ENCODE peak calls at places on chromosomes 3 and 15, in ten cellular contexts. P, C, A, E, S, R, H, O, Y and F are unnamed samples.

GRCh38 chr3:40191850-40192448 is 117.6 kb upstream of the EIF1B start:
- DNase-seq in C (peak), E (peak), S (peak), R (peak), O (peak), A (peak), H (no peak), P (peak), Y (no peak), F (peak)

GRCh38 chr3:172595648-172596393 is 72.6 kb upstream of the TNFSF10 start:
- DNase-seq in A (peak), P (no peak), H (no peak), S (peak), C (no peak), O (peak), E (peak), R (peak), Y (no peak), F (peak)

GRCh38 chr3:48395714-48396113 is 23.7 kb downstream of the FBXW12 start:
- DNase-seq in P (no peak), H (no peak), O (no peak), E (no peak), Y (no peak), R (no peak), A (no peak), S (no peak), C (no peak), F (no peak)

GRCh38 chr15:58472221-58472620 is 40.4 kb downstream of the LIPC start:
- DNase-seq in O (no peak), Y (no peak), P (no peak), A (no peak), E (no peak), H (no peak), C (no peak), S (no peak), R (no peak), F (no peak)

GRCh38 chr3:136889947-136890346 is 27.9 kb downstream of the NCK1 start:
- DNase-seq in H (no peak), Y (no peak), O (no peak), S (no peak), R (no peak), C (no peak), P (no peak), E (no peak), A (no peak), F (no peak)

GRCh38 chr3:132669256-132669777 is 9.2 kb downstream of the UBA5 start:
- DNase-seq in A (peak), S (no peak), O (no peak), C (no peak), Y (no peak), E (no peak), P (no peak), H (no peak), R (no peak), F (no peak)

GRCh38 chr3:8307545-8308110 is 194.0 kb upstream of the LMCD1 start:
- DNase-seq in A (no peak), R (no peak), O (no peak), P (no peak), H (no peak), E (no peak), S (no peak), Y (no peak), C (no peak), F (no peak)

GRCh38 chr3:132593950-132594328 is 3.1 kb upstream of the ACKR4 start:
- DNase-seq in C (no peak), H (no peak), S (no peak), R (no peak), E (no peak), O (no peak), A (peak), P (no peak), Y (no peak), F (no peak)

GRCh38 chr15:97522362-97522761 is 438.1 kb upstream of the ARRDC4 start:
- DNase-seq in C (no peak), O (no peak), P (no peak), A (no peak), E (no peak), H (no peak), S (no peak), R (peak), Y (peak), F (no peak)

GRCh38 chr15:97978408-97979130 is 18.1 kb downstream of the ARRDC4 start:
- DNase-seq in Y (no peak), E (no peak), C (peak), H (no peak), A (no peak), P (no peak), R (no peak), O (no peak), S (peak), F (peak)

GRCh38 chr15:68052431-68052830 is 1.7 kb upstream of the PIAS1 start:
- DNase-seq in H (no peak), P (no peak), S (no peak), E (no peak), A (peak), R (no peak), Y (no peak), C (no peak), O (no peak), F (no peak)

GRCh38 chr3:169298247-169298992 is 365.1 kb downstream of the MECOM start:
- DNase-seq in S (no peak), A (no peak), H (no peak), Y (no peak), E (peak), P (no peak), R (no peak), C (no peak), O (no peak), F (no peak)

GRCh38 chr3:11379238-11379823 is 107.1 kb downstream of the ATG7 start:
- DNase-seq in C (no peak), Y (no peak), P (no peak), A (peak), S (no peak), O (no peak), H (no peak), R (no peak), E (no peak), F (peak)

GRCh38 chr15:92666780-92667179 is 11.2 kb upstream of the FAM174B start:
- DNase-seq in A (no peak), H (no peak), E (peak), O (no peak), Y (peak), S (peak), C (peak), P (peak), R (peak), F (no peak)

GRCh38 chr3:187741403-187742350 is 3.6 kb downstream of the BCL6 start:
- DNase-seq in Y (peak), S (peak), E (peak), P (peak), R (peak), A (peak), C (peak), H (no peak), O (peak), F (peak)

GRCh38 chr3:14570089-14570488 is 29.9 kb upstream of the GRIP2 start:
- DNase-seq in E (no peak), H (no peak), R (no peak), O (no peak), A (no peak), S (no peak), Y (no peak), C (no peak), P (no peak), F (no peak)

GRCh38 chr15:71716990-71717389 is 93.4 kb upstream of the NR2E3 start:
- DNase-seq in C (no peak), H (no peak), P (no peak), A (peak), R (no peak), Y (no peak), E (no peak), O (no peak), S (no peak), F (no peak)

DNA sequence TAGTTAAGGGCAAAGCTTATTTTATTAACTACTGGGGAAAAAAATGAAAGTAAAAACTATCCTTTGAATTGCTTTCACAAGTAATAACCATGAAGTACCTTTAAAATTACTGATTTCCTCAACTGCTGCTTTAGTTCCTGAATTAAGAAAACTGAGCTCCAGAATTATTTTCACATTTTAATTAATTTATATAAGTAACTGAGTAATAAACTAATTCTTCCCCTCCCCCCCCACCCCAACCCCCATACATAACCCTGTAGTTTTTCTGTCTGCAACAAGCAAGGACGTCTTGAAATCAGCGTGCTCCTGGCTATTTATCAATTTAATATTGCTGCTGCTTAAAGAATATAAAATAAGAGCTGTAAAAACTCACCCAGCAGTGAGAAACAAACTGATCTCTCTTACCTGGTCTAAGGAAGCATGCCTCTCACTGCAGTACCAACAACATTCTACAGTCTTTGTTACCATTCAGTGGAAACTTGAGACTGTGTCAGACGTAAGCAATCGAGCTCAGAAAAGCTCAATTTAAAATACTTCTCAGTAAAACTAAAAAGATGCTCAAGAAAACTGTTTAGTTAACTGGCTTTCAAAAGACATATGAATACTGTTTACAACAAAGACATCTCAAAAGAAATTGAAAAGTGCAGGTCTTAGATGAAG is 121.0 kb downstream of the TFDP2 start:
- DNase-seq in E (peak), Y (no peak), P (no peak), H (no peak), R (no peak), O (no peak), C (peak), S (no peak), A (peak), F (peak)
- TF ChIP-seq POLR2A in E (no peak), Y (no peak), P (no peak), H (no peak), R (no peak), O (no peak), C (no peak), S (no peak), A (no peak), F (peak)

DNA sequence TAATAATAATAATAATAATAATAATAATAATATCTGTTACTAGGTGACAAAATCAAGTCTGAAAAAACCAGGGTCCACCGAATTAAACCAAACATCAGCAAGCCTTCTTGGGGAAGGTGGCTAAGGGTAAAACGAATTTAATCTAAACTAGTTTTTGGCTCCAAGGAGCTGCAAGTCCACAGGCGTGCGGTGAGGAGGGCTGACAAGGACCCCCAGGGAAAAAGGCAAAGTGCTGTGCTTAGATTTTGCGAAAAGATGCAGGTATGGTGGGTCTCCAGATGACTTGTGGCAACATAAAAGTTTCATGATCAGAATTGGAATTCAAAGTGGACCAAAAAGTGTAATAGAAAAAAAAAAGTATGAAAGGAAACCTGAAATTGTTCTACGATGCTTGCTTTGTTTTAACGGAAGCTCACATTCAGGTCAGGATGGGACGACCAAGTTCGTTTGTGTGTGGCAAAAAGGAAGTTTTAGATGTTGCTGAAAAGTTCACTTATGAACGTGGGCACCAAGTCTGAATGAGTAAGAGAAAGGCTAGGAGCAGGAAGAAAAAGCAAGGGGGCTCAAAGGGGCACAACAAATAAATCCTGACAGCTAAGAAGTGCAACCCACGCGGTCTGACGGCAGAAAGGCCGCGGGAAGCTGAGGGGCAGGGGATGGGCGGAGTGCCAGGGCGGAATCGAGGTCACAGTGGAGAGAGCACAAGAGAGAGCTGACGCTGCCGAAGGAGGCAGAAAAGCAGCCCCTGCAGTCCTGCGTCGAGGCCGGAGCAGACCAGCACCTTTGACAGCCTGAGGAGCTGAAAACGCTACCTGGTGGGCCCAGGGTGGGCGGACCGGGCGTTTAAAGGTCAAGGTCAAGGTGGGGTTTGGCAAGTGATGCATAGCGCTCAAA is 1.1 kb downstream of the WDR82 start:
- DNase-seq in S (peak), A (peak), C (peak), H (no peak), E (peak), Y (peak), P (peak), R (peak), O (peak), F (peak)
- TF ChIP-seq POLR2A in S (no peak), A (peak), C (peak), H (no peak), E (peak), Y (peak), P (peak), R (peak), O (peak), F (peak)

GRCh38 chr3:31516757-31517156 is 16.0 kb upstream of the STT3B start:
- DNase-seq in C (no peak), A (no peak), Y (no peak), P (no peak), E (no peak), R (no peak), O (no peak), S (no peak), H (no peak), F (no peak)
- TF ChIP-seq POLR2A in C (no peak), A (no peak), Y (no peak), P (no peak), E (no peak), R (no peak), O (no peak), S (no peak), H (no peak), F (no peak)

DNA sequence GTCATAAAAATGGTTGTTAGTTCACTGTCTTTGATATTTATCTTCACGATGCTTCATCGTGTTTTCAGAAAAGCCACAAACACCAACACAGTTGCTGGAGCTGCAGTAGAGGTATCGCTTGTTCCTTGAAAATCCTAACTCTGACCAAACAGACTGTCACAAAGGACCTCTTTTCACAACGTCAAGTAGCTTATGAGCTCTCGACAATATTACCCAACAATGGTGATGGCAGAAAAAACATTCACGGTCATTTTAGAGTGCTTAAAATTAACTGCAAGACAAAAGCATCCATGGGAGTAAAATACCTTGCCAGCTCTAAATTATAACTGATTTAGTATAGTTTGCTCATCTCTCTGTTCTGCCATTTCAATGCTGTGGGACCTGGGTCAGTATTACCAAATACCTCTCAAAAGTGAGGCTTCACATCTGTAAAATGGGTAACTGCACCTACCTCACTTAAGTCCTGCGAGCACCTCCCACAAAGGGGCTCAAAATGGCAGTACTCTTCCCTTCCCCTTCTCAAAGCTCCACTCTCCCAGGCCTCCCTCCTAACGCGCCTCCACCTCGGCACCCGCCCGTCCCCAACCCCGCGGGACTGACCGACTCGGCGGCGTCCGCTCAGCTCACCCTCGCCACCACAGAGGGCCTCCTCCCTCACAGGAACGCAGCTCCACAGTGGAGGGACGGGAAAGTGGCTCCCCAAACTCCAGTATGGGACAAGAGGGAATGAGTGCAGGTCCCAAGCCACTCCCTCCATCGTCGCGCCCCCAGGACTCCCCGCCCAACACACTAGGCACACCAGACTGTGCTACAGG is 534 bp downstream of the TRIM59 start:
- DNase-seq in E (no peak), A (peak), Y (peak), O (no peak), S (no peak), H (no peak), R (peak), C (no peak), P (no peak), F (peak)
- TF ChIP-seq POLR2A in E (no peak), A (no peak), Y (no peak), O (no peak), S (no peak), H (no peak), R (no peak), C (no peak), P (no peak), F (no peak)

GRCh38 chr3:58491506-58492384 is at the start of gene KCTD6:
- DNase-seq in P (peak), Y (peak), S (peak), E (peak), C (peak), H (peak), R (peak), A (peak), O (peak), F (peak)
- TF ChIP-seq POLR2A in P (peak), Y (no peak), S (no peak), E (no peak), C (peak), H (no peak), R (peak), A (no peak), O (no peak), F (peak)

GRCh38 chr3:192917258-192917507 is 473 bp downstream of the MB21D2 start:
- DNase-seq in O (no peak), C (peak), H (no peak), R (no peak), Y (no peak), E (no peak), P (no peak), A (no peak), S (no peak), F (no peak)
- TF ChIP-seq POLR2A in O (no peak), C (no peak), H (no peak), R (no peak), Y (no peak), E (no peak), P (no peak), A (no peak), S (no peak), F (no peak)